ENCODE peak calls at places on chromosomes 5 and 9, in ten cellular contexts. D, R, T, P, M, V, C, E, U and B are unnamed samples.
A peak's percentile ranks its signal among the peaks of the same experiment; 100 is the strongest.

GRCh38 chr9:35367451-35367850 is 122.5 kb upstream of the RUSC2 start:
- DNase-seq in D (peak; percentile 77), R (no peak), T (peak; percentile 38), P (peak; percentile 96), M (peak; percentile 83), V (peak; percentile 41), C (no peak), E (no peak), U (peak; percentile 98), B (peak; percentile 95)

GRCh38 chr9:23431459-23431858 is 394.6 kb downstream of the ELAVL2 start:
- DNase-seq in D (no peak), R (no peak), T (no peak), P (no peak), M (no peak), V (no peak), C (no peak), E (no peak), U (no peak), B (no peak)

GRCh38 chr9:14027114-14027812 is 286.7 kb downstream of the NFIB start:
- DNase-seq in D (no peak), R (no peak), T (peak; percentile 18), P (no peak), M (no peak), V (no peak), C (no peak), E (no peak), U (no peak), B (no peak)

GRCh38 chr5:139394654-139395566 is at the start of gene PROB1:
- DNase-seq in D (no peak), R (no peak), T (no peak), P (peak; percentile 36), M (no peak), V (no peak), C (no peak), E (no peak), U (peak; percentile 42), B (peak; percentile 46)

GRCh38 chr5:155794801-155795200 is 532.2 kb upstream of the SGCD start:
- DNase-seq in D (no peak), R (no peak), T (no peak), P (no peak), M (no peak), V (no peak), C (peak; percentile 3), E (peak; percentile 2), U (no peak), B (no peak)

GRCh38 chr5:36607114-36607561 is 732 bp downstream of the SLC1A3 start:
- DNase-seq in D (no peak), R (no peak), T (peak; percentile 42), P (peak; percentile 49), M (no peak), V (no peak), C (no peak), E (no peak), U (peak; percentile 51), B (peak; percentile 62)

GRCh38 chr9:133606722-133607053 is 2.5 kb downstream of the FAM163B start:
- DNase-seq in D (no peak), R (no peak), T (no peak), P (no peak), M (no peak), V (no peak), C (no peak), E (no peak), U (no peak), B (no peak)

GRCh38 chr5:138439537-138440225 is 824 bp downstream of the REEP2 start:
- DNase-seq in D (no peak), R (no peak), T (peak; percentile 57), P (peak; percentile 21), M (no peak), V (no peak), C (no peak), E (no peak), U (peak; percentile 36), B (peak; percentile 22)

GRCh38 chr9:27125030-27125429 is 16.0 kb downstream of the TEK start:
- DNase-seq in D (peak; percentile 99), R (no peak), T (no peak), P (peak; percentile 74), M (peak; percentile 96), V (peak; percentile 49), C (no peak), E (no peak), U (peak; percentile 86), B (peak; percentile 88)

GRCh38 chr5:150120062-150120441 is 33.7 kb upstream of the CSF1R start:
- DNase-seq in D (no peak), R (no peak), T (no peak), P (no peak), M (no peak), V (peak; percentile 41), C (no peak), E (no peak), U (no peak), B (no peak)

GRCh38 chr9:128634651-128635262 is 21.9 kb downstream of the DYNC2I2 start:
- DNase-seq in D (no peak), R (no peak), T (no peak), P (no peak), M (no peak), V (no peak), C (no peak), E (no peak), U (no peak), B (no peak)

GRCh38 chr9:136682710-136683109 is 4.5 kb downstream of the AGPAT2 start:
- DNase-seq in D (no peak), R (no peak), T (no peak), P (no peak), M (no peak), V (no peak), C (no peak), E (no peak), U (no peak), B (no peak)

GRCh38 chr5:72817076-72817476 is 615 bp downstream of the TNPO1 start:
- DNase-seq in D (no peak), R (peak; percentile 62), T (peak; percentile 55), P (peak; percentile 62), M (peak; percentile 36), V (peak; percentile 53), C (no peak), E (no peak), U (peak; percentile 66), B (peak; percentile 76)

GRCh38 chr9:124068248-124068647 is 56.7 kb downstream of the LHX2 start:
- DNase-seq in D (no peak), R (no peak), T (no peak), P (no peak), M (no peak), V (no peak), C (no peak), E (no peak), U (no peak), B (no peak)

GRCh38 chr5:180595381-180596114 is 4.2 kb upstream of the SCGB3A1 start:
- DNase-seq in D (no peak), R (no peak), T (no peak), P (no peak), M (no peak), V (no peak), C (no peak), E (no peak), U (no peak), B (no peak)

GRCh38 chr9:80235752-80236151 is 664.0 kb downstream of the TLE4 start:
- DNase-seq in D (no peak), R (no peak), T (no peak), P (no peak), M (no peak), V (no peak), C (no peak), E (no peak), U (no peak), B (no peak)

GRCh38 chr5:150057996-150058395 is 28.4 kb downstream of the CSF1R start:
- DNase-seq in D (no peak), R (no peak), T (peak; percentile 55), P (no peak), M (no peak), V (no peak), C (no peak), E (no peak), U (peak; percentile 39), B (no peak)

GRCh38 chr5:78268361-78268760 is 26.1 kb downstream of the AP3B1 start:
- DNase-seq in D (no peak), R (no peak), T (no peak), P (no peak), M (no peak), V (no peak), C (peak; percentile 57), E (no peak), U (peak; percentile 20), B (no peak)

GRCh38 chr9:9679433-9679832 is 933.4 kb downstream of the PTPRD start:
- DNase-seq in D (no peak), R (no peak), T (no peak), P (no peak), M (no peak), V (no peak), C (no peak), E (no peak), U (no peak), B (no peak)

GRCh38 chr5:78490709-78491485 is 130.5 kb downstream of the SCAMP1 start:
- DNase-seq in D (no peak), R (no peak), T (no peak), P (no peak), M (no peak), V (no peak), C (no peak), E (no peak), U (no peak), B (no peak)